ENCODE peak calls at places on chromosome 7, in six cellular contexts. L is thoracic aorta; G is choroid plexus epithelial cell; E is lower leg skin; F is CD8-positive, alpha-beta T cell; Y is psoas muscle. J is an unnamed sample.

GRCh38 chr7:374706-375490 is 84.9 kb downstream of the FOXL3 start:
- DNase-seq in L (no peak), G (no peak), E (no peak), F (no peak), Y (no peak), J (no peak)

GRCh38 chr7:143492043-143492471 is 14.4 kb downstream of the TAS2R41 start:
- DNase-seq in G (peak; percentile 95), E (no peak), F (no peak), Y (no peak), L (no peak), J (peak; percentile 90)

GRCh38 chr7:157292770-157293412 is 43.9 kb upstream of the DNAJB6 start:
- DNase-seq in F (no peak), Y (no peak), L (no peak), G (no peak), E (no peak), J (no peak)

GRCh38 chr7:3063016-3063753 is 19.5 kb upstream of the CARD11 start:
- DNase-seq in G (no peak), F (peak; percentile 78), Y (no peak), E (no peak), L (no peak), J (no peak)

GRCh38 chr7:17774248-17774647 is 166.0 kb downstream of the SNX13 start:
- DNase-seq in L (no peak), E (no peak), F (no peak), Y (no peak), G (peak; percentile 80), J (peak; percentile 70)

GRCh38 chr7:129098409-129099084 is 43.6 kb upstream of the TNPO3 start:
- DNase-seq in E (no peak), L (no peak), F (no peak), G (no peak), Y (no peak), J (no peak)

GRCh38 chr7:14635955-14636354 is 266.6 kb downstream of the DGKB start:
- DNase-seq in E (no peak), G (no peak), L (no peak), Y (no peak), F (no peak), J (no peak)

GRCh38 chr7:113371376-113372043 is 253.2 kb upstream of the SMIM30 start:
- DNase-seq in E (no peak), G (peak; percentile 13), F (no peak), Y (no peak), L (no peak), J (no peak)

GRCh38 chr7:49089717-49090116 is 165.4 kb downstream of the CDC14C start:
- DNase-seq in L (no peak), E (no peak), Y (no peak), F (no peak), G (no peak), J (no peak)

GRCh38 chr7:77770316-77770715 is 27.9 kb downstream of the TMEM60 start:
- DNase-seq in F (no peak), L (no peak), Y (no peak), G (no peak), E (no peak), J (no peak)

GRCh38 chr7:24894670-24895221 is 85.2 kb downstream of the OSBPL3 start:
- DNase-seq in F (no peak), Y (no peak), G (no peak), L (no peak), E (no peak), J (no peak)

GRCh38 chr7:150848561-150849115 is 3.7 kb upstream of the AOC1 start:
- DNase-seq in L (no peak), F (no peak), E (no peak), Y (no peak), G (no peak), J (no peak)

GRCh38 chr7:138324905-138325304 is 135.2 kb upstream of the TRIM24 start:
- DNase-seq in E (no peak), G (no peak), L (no peak), Y (no peak), F (no peak), J (no peak)

GRCh38 chr7:98288064-98288823 is 6.8 kb downstream of the BRI3 start:
- DNase-seq in E (no peak), Y (no peak), G (no peak), L (no peak), F (no peak), J (no peak)

GRCh38 chr7:28674359-28674782 is 262.1 kb downstream of the CREB5 start:
- DNase-seq in E (no peak), F (no peak), G (peak; percentile 7), L (no peak), Y (no peak), J (no peak)

DNA sequence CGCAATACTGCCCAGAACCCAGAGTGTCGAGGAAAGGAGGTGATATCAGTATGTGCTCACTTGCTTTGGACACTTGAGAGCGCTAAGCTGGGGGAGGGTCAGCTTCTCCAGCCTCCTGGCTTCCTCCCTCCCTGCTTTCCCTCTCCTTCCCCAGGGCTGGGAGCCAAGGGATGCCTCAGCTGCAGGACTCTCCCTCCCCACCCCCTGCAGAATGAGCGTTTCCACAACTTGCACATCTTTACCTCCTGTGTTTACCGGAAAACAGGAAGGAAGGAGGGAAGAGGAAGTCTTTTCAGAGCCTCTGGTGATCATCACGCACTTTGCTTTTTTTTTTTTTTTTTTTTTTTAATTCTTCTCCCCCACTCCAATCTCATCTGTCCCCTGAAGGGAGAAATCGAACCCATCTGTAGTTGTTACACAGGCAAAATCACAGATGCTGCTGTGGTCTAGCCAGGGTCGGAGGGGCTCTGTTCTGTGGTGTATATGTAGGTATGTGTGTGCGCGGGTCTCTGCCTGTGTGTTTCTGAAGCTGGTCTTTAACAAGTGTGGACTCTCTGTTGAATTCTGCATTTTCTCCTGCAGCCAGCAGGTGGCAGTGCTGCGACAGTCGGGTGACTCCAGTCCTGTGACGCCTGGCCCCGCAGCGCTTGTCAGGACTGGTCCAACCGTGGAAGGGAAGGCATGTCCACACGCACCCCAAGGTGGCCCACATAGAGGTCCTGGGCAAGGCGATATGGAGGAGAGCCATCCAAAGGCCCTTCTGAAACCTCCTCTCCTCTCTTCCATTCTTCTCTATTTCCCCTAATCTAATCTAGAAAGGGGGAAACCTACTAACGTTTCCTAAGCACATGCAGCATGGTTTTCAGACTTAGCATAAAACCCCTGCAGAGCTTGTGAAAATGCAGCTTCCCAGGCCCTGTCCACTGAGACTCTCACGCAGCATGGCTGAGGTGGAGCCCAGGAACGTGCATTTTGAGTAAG is 257.6 kb downstream of the PLXNA4 start:
- DNase-seq in L (peak; percentile 27), F (peak; percentile 70), Y (peak; percentile 87), G (peak; percentile 88), E (peak; percentile 74), J (peak; percentile 77)
- H3K4me3 ChIP-seq in L (peak overlapping the region; percentile 24), F (no peak overlapping the region), Y (no peak overlapping the region), G (no peak overlapping the region), E (no peak overlapping the region), J (no peak overlapping the region)

DNA sequence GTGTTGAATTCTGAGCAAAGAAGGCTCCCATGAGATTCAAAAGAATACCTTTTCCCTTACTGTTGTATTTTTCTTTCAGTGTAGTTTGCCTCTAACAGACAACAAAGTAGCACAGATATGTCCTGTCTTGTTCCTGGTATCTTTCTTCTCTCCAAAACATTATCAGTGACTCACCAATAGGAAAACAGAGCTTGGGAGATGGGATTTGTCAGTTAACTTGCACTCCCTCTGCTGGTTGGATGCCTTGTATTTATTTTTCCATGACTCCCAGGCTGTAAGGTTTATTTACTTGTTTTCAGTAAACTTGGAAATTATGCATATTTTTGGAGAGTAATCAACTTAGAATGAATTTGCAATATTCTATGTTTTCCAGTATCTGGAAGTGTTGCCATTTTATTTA is 129.7 kb downstream of the SAMD9 start:
- DNase-seq in F (no peak), E (peak; percentile 30), G (peak; percentile 83), L (no peak), Y (no peak), J (peak; percentile 67)
- TF ChIP-seq CTCF in F (no peak), E (no peak), G (peak; percentile 68), L (no peak), Y (peak; percentile 22), J (peak; percentile 55)

DNA sequence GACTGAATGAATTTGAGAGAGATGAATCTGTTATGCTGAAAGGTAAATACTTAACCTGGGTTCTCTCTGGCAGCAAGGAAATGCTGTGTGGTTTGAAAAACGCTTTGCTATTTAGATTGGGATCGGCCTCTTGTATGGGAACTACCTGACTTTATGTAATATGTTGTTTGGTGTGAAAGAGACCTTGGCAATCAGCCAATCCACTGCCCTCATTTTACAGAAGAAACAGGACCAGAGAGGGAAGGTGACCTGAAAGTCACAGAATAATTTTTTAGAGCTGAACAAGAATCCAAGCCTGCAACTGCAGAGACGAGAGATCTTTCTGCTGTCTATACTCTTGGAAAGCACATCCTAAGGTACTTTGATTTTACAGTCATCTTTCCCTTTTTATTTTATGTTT is 1.0 kb downstream of the BUD31 start:
- DNase-seq in Y (no peak), L (no peak), F (no peak), E (no peak), G (no peak), J (no peak)
- H3K4me3 ChIP-seq in Y (peak overlapping the region; percentile 95), L (peak overlapping the region; percentile 96), F (peak overlapping the region; percentile 66), E (no peak overlapping the region), G (peak overlapping the region; percentile 100), J (peak overlapping the region; percentile 96)

GRCh38 chr7:107044347-107045194 is at the start of gene PRKAR2B:
- DNase-seq in L (no peak), G (peak; percentile 62), E (peak; percentile 33), F (peak; percentile 80), Y (peak; percentile 73), J (peak; percentile 59)
- TF ChIP-seq CTCF in L (no peak), G (no peak), E (no peak), F (no peak), Y (no peak), J (no peak)

DNA sequence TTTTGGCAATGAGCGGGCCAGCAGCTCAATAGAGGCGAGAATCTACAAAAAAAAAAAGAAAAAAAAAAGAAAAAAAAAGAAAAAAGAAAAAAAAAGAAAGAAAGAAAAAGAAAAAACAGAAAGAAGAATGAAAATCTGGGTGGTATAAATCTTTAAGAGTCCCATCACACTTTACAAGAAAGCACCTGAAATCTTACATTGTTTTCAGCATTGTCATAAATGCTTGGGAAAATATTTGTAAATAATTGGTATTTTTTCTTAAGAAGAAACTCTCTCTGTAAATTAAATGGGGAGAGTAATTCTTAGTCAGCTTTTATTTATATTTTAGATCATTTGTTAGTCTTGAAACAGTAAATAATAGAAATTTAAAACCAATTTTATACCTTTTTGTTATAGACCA is 38.2 kb downstream of the NDUFB2 start:
- DNase-seq in L (no peak), Y (no peak), F (no peak), G (no peak), E (no peak), J (no peak)
- H3K4me3 ChIP-seq in L (no peak overlapping the region), Y (no peak overlapping the region), F (no peak overlapping the region), G (no peak overlapping the region), E (no peak overlapping the region), J (no peak overlapping the region)

DNA sequence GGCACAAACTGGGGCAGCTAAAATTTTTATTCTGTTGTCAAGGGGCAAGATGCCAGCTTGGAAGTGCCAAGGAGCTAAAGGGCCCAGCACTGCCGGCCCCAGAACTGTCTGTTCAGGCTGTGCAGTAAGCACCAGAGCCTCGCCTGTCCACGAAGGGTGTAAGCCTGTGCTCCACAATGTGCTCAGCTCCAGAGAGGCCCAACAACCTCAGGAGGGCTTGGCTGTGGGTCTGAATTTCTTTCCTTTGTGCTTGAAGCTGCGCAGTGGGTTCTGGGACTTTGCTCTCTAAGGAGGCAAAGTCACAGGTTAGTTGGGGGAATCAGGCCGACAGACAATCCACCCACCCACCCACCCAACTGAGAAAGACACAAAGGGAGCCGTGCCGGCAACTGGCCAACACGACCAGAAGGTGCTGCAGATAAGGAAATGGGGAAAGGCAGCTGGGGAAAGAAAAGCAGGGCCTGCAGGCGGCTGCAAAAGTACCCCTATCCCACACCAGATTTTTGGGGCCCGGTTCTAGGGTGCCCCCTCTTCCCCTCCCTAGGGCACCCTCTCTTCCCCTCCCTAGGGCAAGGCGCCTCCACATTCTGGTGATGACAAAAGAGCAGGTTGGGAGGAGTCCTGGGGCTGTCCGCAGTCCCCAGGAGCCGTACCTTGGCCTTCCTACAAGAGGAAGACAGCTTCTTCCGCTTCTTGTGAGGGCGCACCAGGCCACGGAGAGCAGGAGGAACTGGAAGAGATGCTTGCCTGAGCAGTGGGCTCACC is 7.7 kb downstream of the DDX56 start:
- DNase-seq in L (no peak), G (no peak), F (no peak), E (no peak), Y (no peak), J (no peak)
- TF ChIP-seq CTCF in L (no peak), G (no peak), F (no peak), E (no peak), Y (no peak), J (no peak)

J was measured in fibroblast of villous mesenchyme.